ENCODE peak calls at places on chromosomes 12 and 14, in four cellular contexts. O, V, N and Y are unnamed samples.

GRCh38 chr12:54429014-54429471 is 10.0 kb upstream of the ITGA5 start:
- DNase-seq in O (no peak), N (no peak), V (no peak), Y (peak; percentile 30)

GRCh38 chr12:122841544-122842321 is 6.5 kb downstream of the HIP1R start:
- DNase-seq in N (peak; percentile 57), O (no peak), V (peak; percentile 26), Y (peak; percentile 89)

GRCh38 chr12:57756406-57757341 is 1.8 kb downstream of the MARCHF9 start:
- DNase-seq in O (no peak), N (no peak), V (peak; percentile 75), Y (no peak)

GRCh38 chr12:65490193-65490592 is 211.7 kb downstream of the MSRB3 start:
- DNase-seq in N (peak; percentile 14), O (no peak), V (no peak), Y (peak; percentile 35)

GRCh38 chr14:81579115-81579514 is 45.5 kb upstream of the SEL1L start:
- DNase-seq in V (peak; percentile 57), N (no peak), O (no peak), Y (no peak)

GRCh38 chr12:124827588-124828184 is 36.0 kb downstream of the SCARB1 start:
- DNase-seq in V (peak; percentile 58), O (peak; percentile 45), N (no peak), Y (peak; percentile 51)

GRCh38 chr14:74922752-74923401 is at the start of gene RPS6KL1:
- DNase-seq in V (peak; percentile 89), N (peak; percentile 65), O (no peak), Y (peak; percentile 89)

GRCh38 chr14:64763801-64764511 is 59.7 kb downstream of the PLEKHG3 start:
- DNase-seq in V (peak; percentile 40), N (no peak), O (no peak), Y (peak; percentile 12)

GRCh38 chr14:90871605-90872233 is 55.5 kb upstream of the TTC7B start:
- DNase-seq in V (no peak), N (peak; percentile 84), O (no peak), Y (peak; percentile 76)

GRCh38 chr14:56224691-56225681 is 106.8 kb downstream of the PELI2 start:
- DNase-seq in V (peak; percentile 87), O (no peak), N (no peak), Y (no peak)

GRCh38 chr12:7542813-7543212 is 39.2 kb upstream of the CD163 start:
- DNase-seq in V (no peak), N (no peak), O (no peak), Y (no peak)

GRCh38 chr14:40859065-40859464 is 747.6 kb upstream of the LRFN5 start:
- DNase-seq in N (no peak), O (no peak), V (no peak), Y (no peak)

GRCh38 chr12:4148418-4149056 is 125.0 kb upstream of the CCND2 start:
- DNase-seq in O (peak; percentile 93), N (peak; percentile 39), V (no peak), Y (no peak)

GRCh38 chr14:21498540-21499526 is 12.3 kb downstream of the METTL3 start:
- DNase-seq in V (peak; percentile 76), O (no peak), N (peak; percentile 19), Y (peak; percentile 65)

GRCh38 chr12:108129017-108129812 is at the start of gene WSCD2:
- DNase-seq in N (peak; percentile 18), V (peak; percentile 82), O (no peak), Y (peak; percentile 30)

GRCh38 chr12:38892976-38893375 is 12.4 kb downstream of the CPNE8 start:
- DNase-seq in N (no peak), V (no peak), O (no peak), Y (no peak)

GRCh38 chr12:101885912-101886561 is 8.7 kb downstream of the DRAM1 start:
- DNase-seq in V (no peak), O (no peak), N (no peak), Y (no peak)

GRCh38 chr14:105876829-105877228 is 350.4 kb downstream of the TMEM121 start:
- DNase-seq in O (no peak), N (no peak), V (no peak), Y (no peak)

GRCh38 chr12:28226705-28227104 is 36.4 kb downstream of the CCDC91 start:
- DNase-seq in N (no peak), O (no peak), V (no peak), Y (no peak)

GRCh38 chr12:22229652-22230279 is 104.7 kb downstream of the ST8SIA1 start:
- DNase-seq in N (peak; percentile 15), O (no peak), V (no peak), Y (no peak)

GRCh38 chr14:70642313-70643235 is 858 bp downstream of the TTC9 start:
- DNase-seq in V (peak; percentile 47), N (no peak), O (no peak), Y (no peak)
- TF ChIP-seq EZH2 in V (no peak), N (no peak), O (no peak), Y (no peak)

DNA sequence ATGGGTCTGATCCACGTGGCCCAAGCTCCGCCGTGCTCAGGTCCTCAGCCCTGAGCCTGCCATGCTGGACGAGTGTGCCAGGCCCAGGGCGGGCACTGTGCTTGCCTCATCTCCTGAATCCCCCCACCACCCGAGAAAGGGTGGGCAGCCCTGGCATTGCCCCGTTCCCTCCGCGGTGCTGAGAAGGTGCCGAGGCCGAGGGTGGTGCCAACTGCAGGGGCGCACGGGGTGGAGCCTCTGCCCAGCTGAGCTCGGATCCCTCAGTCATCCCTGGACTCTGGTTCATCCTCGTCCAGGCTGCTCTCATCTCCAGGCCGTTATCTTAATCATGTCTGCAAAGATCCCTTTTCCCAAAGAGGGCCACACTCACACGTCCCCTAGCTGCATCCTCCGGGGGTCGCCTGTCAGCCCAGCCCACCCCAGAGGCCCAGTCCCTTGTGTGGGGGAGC is 60.6 kb downstream of the NOC4L start:
- DNase-seq in O (no peak), V (no peak), N (no peak), Y (no peak)
- TF ChIP-seq EZH2 in O (no peak), V (no peak), N (no peak), Y (no peak)

GRCh38 chr14:101561145-101561896 is at the start of gene DIO3:
- DNase-seq in N (no peak), V (peak; percentile 89), O (no peak), Y (peak; percentile 79)
- TF ChIP-seq EZH2 in N (no peak), V (no peak), O (no peak), Y (no peak)

DNA sequence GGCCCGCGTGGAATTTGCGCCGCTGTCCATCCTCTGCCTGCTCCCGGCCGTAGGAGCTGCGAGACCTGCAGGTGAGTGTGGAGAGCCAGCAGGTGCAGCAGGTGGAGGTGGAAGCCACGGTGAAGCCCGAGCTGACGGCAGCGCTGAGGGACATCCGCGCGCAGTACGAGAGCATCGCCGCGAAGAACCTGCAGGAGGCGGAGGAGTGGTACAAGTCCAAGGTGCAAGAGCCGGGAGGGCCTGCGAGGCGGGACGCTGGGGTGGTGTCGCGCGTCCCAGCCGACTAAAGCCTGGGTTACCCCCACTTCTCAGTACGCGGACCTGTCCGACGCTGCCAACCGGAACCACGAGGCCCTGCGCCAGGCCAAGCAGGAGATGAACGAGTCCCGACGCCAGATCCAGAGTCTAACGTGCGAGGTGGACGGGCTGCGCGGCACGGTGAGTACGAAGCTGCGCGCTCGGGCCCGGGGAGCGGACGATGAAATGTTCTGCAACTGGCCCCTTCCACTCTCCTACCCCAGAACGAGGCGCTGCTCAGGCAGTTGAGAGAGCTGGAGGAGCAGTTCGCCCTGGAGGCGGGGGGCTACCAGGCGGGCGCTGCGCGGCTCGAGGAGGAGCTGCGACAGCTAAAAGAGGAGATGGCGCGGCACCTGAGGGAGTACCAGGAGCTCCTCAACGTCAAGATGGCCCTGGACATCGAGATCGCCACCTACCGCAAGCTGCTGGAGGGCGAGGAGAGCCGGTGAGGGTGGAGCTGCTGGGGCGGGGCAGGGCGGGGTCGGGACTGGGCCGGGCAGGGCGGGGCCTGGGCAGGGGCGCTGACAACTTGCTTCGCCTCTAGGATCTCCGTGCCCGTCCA is 2.1 kb downstream of the PRPH start:
- DNase-seq in V (peak; percentile 59), N (peak; percentile 55), O (no peak), Y (peak; percentile 79)
- TF ChIP-seq EZH2 in V (peak; percentile 36), N (peak; percentile 0), O (peak; percentile 23), Y (no peak)

DNA sequence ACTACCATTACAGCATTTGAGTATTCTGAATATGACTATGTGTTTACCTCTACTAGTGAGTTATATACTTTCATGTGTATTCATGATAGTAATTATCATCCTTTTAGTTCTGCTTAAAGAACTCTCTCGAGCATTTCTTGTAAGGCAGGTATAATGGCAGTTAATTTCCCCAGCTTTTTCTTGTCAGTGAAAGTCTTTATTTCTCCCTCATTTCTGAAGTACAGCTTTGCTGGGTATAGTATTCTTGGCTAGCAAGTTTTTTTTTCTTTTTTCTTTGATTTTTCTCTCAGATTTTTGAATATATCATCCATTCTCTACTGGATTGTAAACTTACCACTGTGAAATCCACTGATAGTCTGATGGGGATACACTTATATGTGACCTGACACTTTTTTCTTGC is 165.9 kb upstream of the ARHGAP5 start:
- DNase-seq in N (no peak), O (no peak), V (no peak), Y (no peak)
- TF ChIP-seq EZH2 in N (no peak), O (no peak), V (no peak), Y (no peak)

DNA sequence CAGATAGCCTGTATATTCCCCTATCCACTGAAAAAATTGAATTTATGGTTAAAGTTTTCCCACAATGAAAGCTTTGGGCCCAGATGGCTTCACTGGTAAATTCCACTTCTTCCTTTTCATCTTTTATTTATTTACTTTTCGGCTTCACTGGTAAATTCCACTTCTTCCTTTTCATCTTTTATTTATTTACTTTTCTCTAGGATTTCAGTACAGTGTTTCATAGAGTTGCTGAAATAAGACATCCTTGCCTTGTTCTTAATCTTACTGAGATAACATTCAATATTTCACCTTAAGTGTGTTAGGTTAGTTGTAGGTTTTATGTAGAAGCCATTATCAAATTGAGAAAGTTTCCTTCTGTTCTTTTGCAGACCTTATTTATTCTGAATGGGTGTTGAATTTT is 18.9 kb upstream of the KLRG1 start:
- DNase-seq in O (no peak), N (no peak), V (no peak), Y (no peak)
- TF ChIP-seq EZH2 in O (no peak), N (no peak), V (no peak), Y (no peak)

DNA sequence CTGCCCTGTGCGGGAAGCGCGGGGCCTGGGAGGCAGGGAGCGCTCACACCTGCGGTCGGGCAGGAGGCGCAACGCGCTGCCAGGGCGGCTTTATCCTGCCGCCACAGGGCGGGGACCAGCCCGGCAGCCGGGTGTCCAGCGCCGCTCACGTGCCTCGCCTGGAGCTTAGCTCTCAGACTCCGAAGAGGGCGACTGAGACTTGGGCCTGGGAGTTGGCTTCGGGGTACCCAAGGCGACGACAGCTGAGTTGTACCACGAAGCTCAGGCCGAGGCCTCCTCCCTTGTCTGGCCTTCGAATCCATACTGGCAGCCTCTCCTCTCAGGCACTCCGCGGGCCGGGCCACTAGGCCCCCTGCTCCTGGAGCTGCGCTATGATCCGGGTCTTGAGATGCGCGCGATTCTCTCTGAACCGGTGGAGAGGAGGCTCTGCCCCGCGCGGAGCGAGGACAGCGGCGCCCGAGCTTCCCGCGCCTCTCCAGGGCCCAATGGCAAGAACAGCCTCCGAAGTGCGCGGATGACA is 6.9 kb downstream of the SIX1 start:
- DNase-seq in O (no peak), V (peak; percentile 32), N (no peak), Y (no peak)
- TF ChIP-seq EZH2 in O (no peak), V (peak; percentile 53), N (no peak), Y (no peak)

GRCh38 chr12:117098361-117099217 is 627 bp downstream of the TESC start:
- DNase-seq in N (no peak), V (no peak), O (no peak), Y (no peak)
- TF ChIP-seq EZH2 in N (peak; percentile 11), V (peak; percentile 89), O (no peak), Y (peak; percentile 99)